ENCODE peak calls at places on chromosomes 12 and 14, in nine cellular contexts. J is right lobe of liver, A is fibroblast of lung, T is IMR-90, P is tibial artery, F is heart left ventricle, V is left ventricle myocardium inferior, O is neuronal stem cell, M is mucosa of descending colon. I is an unnamed sample.

GRCh38 chr12:67920432-67920831 is 68.8 kb upstream of the IFNG-AS1 start:
- DNase-seq in O (no peak), J (no peak), F (no peak), V (no peak), P (no peak), M (no peak), T (no peak), A (no peak), I (no peak)

GRCh38 chr12:112353389-112353788 is 28.8 kb downstream of the HECTD4 start:
- DNase-seq in O (no peak), V (no peak), A (peak; percentile 35), F (no peak), T (peak; percentile 44), M (no peak), P (no peak), J (no peak), I (no peak)

GRCh38 chr14:52703225-52703624 is 3.8 kb upstream of the PSMC6 start:
- DNase-seq in V (no peak), J (no peak), O (no peak), A (peak; percentile 99), P (no peak), T (peak; percentile 98), M (no peak), F (no peak), I (peak; percentile 95)

GRCh38 chr12:20007331-20007730 is 361.0 kb upstream of the PDE3A start:
- DNase-seq in T (peak; percentile 21), A (no peak), O (no peak), P (no peak), V (no peak), M (no peak), J (no peak), F (no peak), I (no peak)

GRCh38 chr12:128509170-128509569 is 242.2 kb downstream of the TMEM132C start:
- DNase-seq in V (no peak), M (no peak), J (no peak), O (no peak), T (no peak), F (no peak), A (no peak), P (no peak), I (no peak)

GRCh38 chr12:115095073-115095748 is 411.2 kb upstream of the TBX3 start:
- DNase-seq in M (no peak), F (no peak), J (peak; percentile 85), A (no peak), P (no peak), O (no peak), T (no peak), V (no peak), I (peak; percentile 10)

GRCh38 chr12:22728989-22729388 is 104.0 kb downstream of the ETNK1 start:
- DNase-seq in O (no peak), T (no peak), A (peak; percentile 21), M (no peak), J (no peak), V (no peak), F (no peak), P (no peak), I (no peak)

GRCh38 chr14:104239185-104239775 is 100.9 kb downstream of the KIF26A start:
- DNase-seq in J (no peak), F (no peak), A (no peak), T (no peak), M (peak; percentile 36), V (no peak), O (no peak), P (peak; percentile 5), I (peak; percentile 27)

GRCh38 chr12:43951286-43951685 is 115.4 kb downstream of the TMEM117 start:
- DNase-seq in A (no peak), T (no peak), F (no peak), O (no peak), V (no peak), M (no peak), J (no peak), P (no peak), I (no peak)

GRCh38 chr12:93115646-93116045 is 186.6 kb upstream of the EEA1 start:
- DNase-seq in V (peak; percentile 19), T (peak; percentile 44), F (peak; percentile 44), J (no peak), M (no peak), O (no peak), A (peak; percentile 79), P (no peak), I (no peak)

GRCh38 chr12:53077030-53077429 is 2.2 kb downstream of the SPRYD3 start:
- DNase-seq in O (no peak), V (no peak), F (no peak), P (no peak), A (no peak), M (no peak), T (no peak), J (no peak), I (no peak)

GRCh38 chr12:53082637-53083036 is 3.4 kb upstream of the SPRYD3 start:
- DNase-seq in J (no peak), F (no peak), A (no peak), V (no peak), O (no peak), P (no peak), T (no peak), M (no peak), I (no peak)

GRCh38 chr12:53076461-53076860 is 2.7 kb downstream of the SPRYD3 start:
- DNase-seq in V (no peak), P (no peak), M (no peak), A (no peak), F (no peak), T (no peak), J (no peak), O (no peak), I (no peak)

GRCh38 chr12:53078425-53079225 is 565 bp downstream of the SPRYD3 start:
- DNase-seq in J (no peak), P (no peak), F (no peak), V (no peak), M (no peak), O (no peak), T (peak; percentile 29), A (no peak), I (peak; percentile 78)

DNA sequence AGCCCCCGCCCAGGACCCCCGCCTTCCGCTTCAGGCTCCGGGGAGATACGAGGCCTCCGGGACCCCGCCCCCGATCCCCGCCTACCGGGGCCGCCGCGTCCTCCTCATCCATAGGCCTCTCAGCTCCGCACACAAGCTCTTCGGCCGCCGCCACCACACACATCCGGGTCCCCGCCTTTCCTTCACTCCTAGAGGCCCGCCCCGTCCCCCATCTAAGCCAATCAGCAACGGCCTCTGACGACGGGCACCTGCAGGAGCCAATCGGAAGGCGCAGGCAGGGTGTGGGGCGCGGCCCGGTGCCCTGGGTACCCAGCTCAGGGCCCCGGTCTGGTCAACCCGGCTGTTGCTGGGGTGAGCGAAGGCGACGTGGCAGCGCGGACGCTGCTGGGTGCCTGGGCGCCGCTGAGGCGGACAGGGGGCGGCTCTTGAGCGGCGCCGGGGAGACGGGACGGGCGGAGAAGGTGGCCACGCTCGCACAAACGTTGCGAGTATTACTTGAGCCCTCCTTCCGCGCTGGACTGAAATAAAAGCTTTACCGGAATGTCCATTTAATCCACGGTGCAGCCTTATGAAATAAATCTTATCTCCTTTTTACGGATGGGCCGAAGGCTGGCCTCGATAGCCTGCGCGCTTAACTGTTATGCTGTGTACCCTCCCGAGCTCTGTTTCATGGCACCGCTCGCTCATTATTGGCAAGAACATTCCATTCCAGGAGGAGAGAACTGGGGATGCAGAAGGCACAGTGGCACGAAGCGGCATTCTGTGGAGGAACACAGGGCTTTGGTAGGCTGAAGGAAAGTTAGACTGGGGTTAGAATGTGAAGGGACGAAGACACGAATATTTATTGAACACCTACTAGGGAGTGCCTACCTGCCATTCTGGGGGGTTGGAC is at the start of gene SPRYD3:
- DNase-seq in M (peak; percentile 98), O (peak; percentile 99), A (peak; percentile 97), T (peak; percentile 96), P (peak; percentile 99), J (peak; percentile 97), F (peak; percentile 96), V (peak; percentile 98), I (peak; percentile 99)
- H3K36me3 ChIP-seq in M (no peaks in the 10 kb centered on the region), O (peaks cover 20% of the 10 kb centered on the region), A (peaks cover 10% of the 10 kb centered on the region), T (peaks cover 16% of the 10 kb centered on the region), P (peaks cover 27% of the 10 kb centered on the region), J (peaks cover 14% of the 10 kb centered on the region), F (peaks cover 31% of the 10 kb centered on the region), V (peaks cover 29% of the 10 kb centered on the region), I (peaks cover 32% of the 10 kb centered on the region)

DNA sequence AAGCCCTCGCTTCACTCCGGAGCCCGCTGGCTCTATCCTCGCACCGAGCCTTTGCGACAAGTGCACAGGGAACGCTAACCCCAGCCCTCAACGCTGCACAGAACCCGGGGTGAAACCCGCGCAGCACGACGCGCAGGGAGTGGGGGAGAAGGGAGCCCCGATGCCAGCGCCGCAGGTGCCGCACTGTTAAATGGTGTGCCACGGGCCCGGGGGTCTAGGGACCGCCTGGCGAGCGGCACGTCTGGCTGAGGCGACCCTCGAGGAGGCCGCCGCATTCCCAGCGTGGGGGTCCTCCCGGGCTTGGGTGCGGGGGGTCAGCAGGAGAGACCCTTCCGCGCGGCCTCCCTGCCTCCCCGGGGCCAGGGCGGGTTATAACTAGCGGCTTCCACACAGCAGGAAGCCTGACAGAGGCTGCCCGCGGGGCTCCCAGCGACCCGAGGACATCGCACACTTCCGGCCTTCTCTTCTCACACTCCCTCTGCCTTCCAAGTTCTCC is 23.8 kb upstream of the LRTM2 start:
- DNase-seq in J (peak; percentile 62), T (no peak), F (peak; percentile 38), A (no peak), O (no peak), V (no peak), M (peak; percentile 82), P (no peak), I (peak; percentile 90)
- H3K4me3 ChIP-seq in J (peak overlapping the region; percentile 78), T (peak overlapping the region; percentile 37), F (peak overlapping the region; percentile 63), A (peak overlapping the region; percentile 52), O (no peak overlapping the region), V (peak overlapping the region; percentile 80), M (peak overlapping the region; percentile 60), P (peak overlapping the region; percentile 52), I (peak overlapping the region; percentile 72)

DNA sequence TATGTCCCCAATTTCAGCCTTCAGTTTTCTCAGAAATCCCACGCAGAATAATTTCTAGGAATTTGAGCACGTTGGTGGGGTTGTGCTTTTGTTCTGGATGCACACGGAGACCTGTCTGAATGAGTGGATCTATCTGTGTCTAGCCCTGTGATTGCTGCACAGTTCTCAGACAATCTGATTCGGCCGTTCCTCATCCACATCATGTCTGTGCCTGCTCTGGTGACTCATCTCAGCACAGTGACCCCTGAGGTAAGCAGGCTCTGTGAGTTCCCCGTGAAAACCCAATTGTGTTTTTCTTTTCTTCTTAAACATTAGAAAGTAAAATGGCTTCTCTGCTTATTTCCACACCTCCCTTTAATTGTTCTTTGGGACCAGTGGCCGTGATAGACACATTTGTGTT is 20.2 kb downstream of the UBE3B start:
- DNase-seq in P (no peak), T (peak; percentile 79), A (peak; percentile 33), F (no peak), M (no peak), O (no peak), V (no peak), J (no peak), I (no peak)
- H3K36me3 ChIP-seq in P (peaks cover 100% of the 10 kb centered on the region), T (peaks cover 41% of the 10 kb centered on the region), A (peaks cover 16% of the 10 kb centered on the region), F (peaks cover 94% of the 10 kb centered on the region), M (peaks cover 6% of the 10 kb centered on the region), O (peaks cover 95% of the 10 kb centered on the region), V (peaks cover 91% of the 10 kb centered on the region), J (peaks cover 58% of the 10 kb centered on the region), I (peaks cover 51% of the 10 kb centered on the region)

DNA sequence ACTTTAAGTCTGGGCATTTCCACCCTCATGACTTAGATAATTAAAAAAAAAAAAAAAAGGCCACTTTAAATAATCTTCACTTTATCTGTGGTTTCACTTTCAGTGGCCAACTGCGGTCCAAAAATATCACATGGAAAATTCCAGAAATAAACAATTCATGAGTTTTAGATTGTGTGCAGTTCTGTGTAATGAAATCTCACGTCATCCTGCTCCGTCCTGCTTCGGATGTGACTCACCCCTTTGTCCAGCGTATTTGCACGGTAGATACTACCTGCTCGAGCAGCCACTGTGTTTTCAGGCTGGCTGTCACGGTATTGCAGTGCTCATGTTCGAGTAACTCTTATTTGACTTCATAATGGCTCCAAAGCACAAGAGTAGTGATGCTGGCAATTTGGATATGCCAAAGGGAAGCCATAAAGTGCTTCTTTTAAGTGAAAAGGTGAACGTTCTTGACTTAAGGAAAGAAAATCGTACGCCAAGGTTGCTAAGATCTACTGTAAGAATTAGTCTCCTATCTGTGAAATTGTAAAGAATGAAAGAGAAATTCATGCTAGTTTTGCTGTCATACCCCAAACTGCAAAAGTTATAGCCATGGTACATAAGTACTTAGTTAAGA is 2.4 kb downstream of the E2F7 start:
- DNase-seq in O (no peak), M (no peak), P (no peak), T (peak; percentile 87), V (no peak), J (no peak), F (peak; percentile 20), A (peak; percentile 82), I (peak; percentile 90)
- H3K4me3 ChIP-seq in O (peak overlapping the region; percentile 9), M (no peak overlapping the region), P (peak overlapping the region; percentile 9), T (peak overlapping the region; percentile 19), V (peak overlapping the region; percentile 51), J (no peak overlapping the region), F (peak overlapping the region; percentile 26), A (peak overlapping the region; percentile 27), I (peak overlapping the region; percentile 93)

I was measured in osteoblast.